ENCODE peak calls at places on chromosomes 4 and X, in seven cellular contexts. R, V, A, S, J, U and H are unnamed samples.

GRCh38 chr4:169620846-169621228 is 459 bp downstream of the CLCN3 start:
- DNase-seq in U (no peak), V (peak), R (no peak), A (no peak), J (no peak), S (peak), H (peak)

GRCh38 chr4:109729155-109729562 is 711 bp downstream of the PLA2G12A start:
- DNase-seq in S (peak), A (no peak), V (peak), R (no peak), U (no peak), J (no peak), H (no peak)

GRCh38 chr4:87151730-87152129 is 68.7 kb downstream of the KLHL8 start:
- DNase-seq in V (no peak), J (no peak), S (no peak), A (no peak), U (no peak), R (no peak), H (no peak)

GRCh38 chr4:147638942-147639341 is 21.7 kb downstream of the TMEM184C start:
- DNase-seq in V (no peak), R (no peak), J (no peak), U (no peak), A (no peak), S (no peak), H (no peak)

GRCh38 chr4:76053730-76054129 is 17.9 kb upstream of the CXCL11 start:
- DNase-seq in U (no peak), R (no peak), V (no peak), J (no peak), S (no peak), A (no peak), H (no peak)

GRCh38 chr4:16417198-16417597 is 190.9 kb upstream of the TAPT1 start:
- DNase-seq in S (no peak), V (no peak), A (no peak), U (no peak), J (no peak), R (no peak), H (no peak)

GRCh38 chr4:14607578-14607977 is 394.7 kb upstream of the CPEB2 start:
- DNase-seq in S (no peak), V (no peak), A (no peak), U (no peak), R (no peak), J (no peak), H (no peak)

GRCh38 chrX:70088281-70088680 is 26.0 kb downstream of the OTUD6A start:
- DNase-seq in J (no peak), U (no peak), R (no peak), A (no peak), S (no peak), V (no peak), H (no peak)

GRCh38 chr4:121554377-121554776 is 142.4 kb downstream of the ANXA5 start:
- DNase-seq in V (no peak), U (no peak), R (no peak), S (no peak), J (no peak), A (no peak), H (no peak)

GRCh38 chrX:16946361-16946964 is at the start of gene REPS2:
- DNase-seq in S (peak), V (peak), R (peak), J (peak), A (no peak), U (no peak), H (peak)

GRCh38 chr4:15654556-15655222 is 468 bp downstream of the FBXL5 start:
- DNase-seq in V (peak), A (peak), S (peak), J (peak), U (no peak), R (peak), H (peak)

GRCh38 chrX:11619426-11619825 is 46.3 kb downstream of the ARHGAP6 start:
- DNase-seq in U (no peak), A (no peak), R (no peak), S (no peak), J (no peak), V (no peak), H (no peak)

GRCh38 chr4:174040287-174040686 is 243.2 kb downstream of the FBXO8 start:
- DNase-seq in J (no peak), S (no peak), U (no peak), R (no peak), V (no peak), A (no peak), H (no peak)

GRCh38 chr4:159107203-159107921 is 4.5 kb downstream of the RAPGEF2 start:
- DNase-seq in U (no peak), J (no peak), S (no peak), R (no peak), A (no peak), V (no peak), H (no peak)
- H3K4me3 ChIP-seq in U (no peak), J (no peak), S (no peak), R (no peak), A (no peak), V (no peak), H (no peak)

DNA sequence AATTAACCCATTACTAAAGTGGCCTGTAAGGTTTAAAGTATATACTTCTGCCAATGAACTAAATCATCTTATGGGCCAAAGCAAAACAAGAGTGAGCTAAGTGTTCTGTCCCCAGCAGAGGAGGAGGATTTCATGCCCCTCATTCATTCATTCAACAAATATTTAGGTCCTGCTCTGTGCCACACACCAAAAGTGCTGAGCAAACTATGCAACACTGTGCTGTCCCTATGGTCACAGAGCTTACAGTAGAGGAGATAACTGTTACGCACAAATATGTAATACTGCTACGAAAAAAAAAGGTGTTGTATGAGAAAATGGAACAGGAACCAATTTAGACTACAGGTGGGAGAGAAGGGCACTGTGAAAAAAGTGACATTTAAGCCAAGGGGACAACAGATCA is 1.7 kb downstream of the SH3KBP1 start:
- DNase-seq in J (no peak), U (no peak), S (no peak), A (no peak), V (no peak), R (no peak), H (no peak)
- H3K4me3 ChIP-seq in J (no peak), U (no peak), S (no peak), A (peak), V (peak), R (no peak), H (no peak)

GRCh38 chr4:142402156-142402555 is 443.9 kb downstream of the INPP4B start:
- DNase-seq in A (no peak), U (no peak), V (no peak), R (no peak), S (no peak), J (no peak), H (no peak)
- H3K4me3 ChIP-seq in A (no peak), U (peak), V (no peak), R (no peak), S (no peak), J (no peak), H (no peak)

GRCh38 chr4:108109997-108110416 is 58.7 kb downstream of the LEF1 start:
- DNase-seq in V (no peak), A (no peak), S (no peak), J (no peak), R (no peak), U (no peak), H (no peak)
- H3K4me3 ChIP-seq in V (no peak), A (no peak), S (no peak), J (no peak), R (no peak), U (no peak), H (no peak)

GRCh38 chr4:139890810-139891209 is 225.2 kb downstream of the MGST2 start:
- DNase-seq in V (no peak), J (no peak), S (no peak), A (no peak), R (no peak), U (no peak), H (no peak)
- H3K4me3 ChIP-seq in V (no peak), J (no peak), S (no peak), A (no peak), R (no peak), U (no peak), H (no peak)

GRCh38 chrX:153939573-153939972 is 4.7 kb upstream of the NAA10 start:
- DNase-seq in S (no peak), R (no peak), V (no peak), J (no peak), U (no peak), A (no peak), H (no peak)

GRCh38 chrX:153938226-153938786 is 3.5 kb upstream of the NAA10 start:
- DNase-seq in V (no peak), R (no peak), A (no peak), U (no peak), S (no peak), J (no peak), H (no peak)

GRCh38 chrX:153944800-153945150 is 332 bp upstream of the RENBP start:
- DNase-seq in V (no peak), U (no peak), J (no peak), A (no peak), R (no peak), S (no peak), H (no peak)

GRCh38 chrX:153944140-153944799 is at the start of gene RENBP:
- DNase-seq in U (no peak), J (peak), S (peak), R (peak), V (peak), A (no peak), H (peak)

GRCh38 chrX:153941331-153942252 is 2.9 kb downstream of the RENBP start:
- DNase-seq in J (no peak), S (no peak), U (no peak), R (no peak), A (no peak), V (no peak), H (peak)
- H3K4me3 ChIP-seq in J (no peak), S (no peak), U (no peak), R (no peak), A (no peak), V (no peak), H (peak)